ENCODE peak calls at places on chromosome 4, in four cellular contexts. M, O, T and C are unnamed samples.
A peak's percentile ranks its signal among the peaks of the same experiment; 100 is the strongest.

GRCh38 chr4:65521666-65522065 is 148.6 kb downstream of the EPHA5 start:
- DNase-seq in T (no peak), O (peak; percentile 42), M (no peak), C (no peak)

GRCh38 chr4:3851211-3851610 is 85.0 kb downstream of the ADRA2C start:
- DNase-seq in T (no peak), M (peak; percentile 5), O (no peak), C (no peak)

GRCh38 chr4:80268081-80268823 is 1.8 kb downstream of the FGF5 start:
- DNase-seq in T (no peak), O (no peak), M (no peak), C (no peak)

GRCh38 chr4:8643986-8644385 is 51.4 kb downstream of the CPZ start:
- DNase-seq in T (no peak), M (no peak), O (no peak), C (no peak)

GRCh38 chr4:110878413-110878812 is 255.5 kb upstream of the PITX2 start:
- DNase-seq in O (no peak), T (no peak), M (no peak), C (no peak)

GRCh38 chr4:121228851-121229250 is 64.7 kb upstream of the TNIP3 start:
- DNase-seq in M (no peak), O (no peak), T (no peak), C (no peak)

GRCh38 chr4:167234388-167234881 is at the start of gene SPOCK3:
- DNase-seq in M (peak; percentile 49), O (peak; percentile 41), T (no peak), C (peak; percentile 1)

GRCh38 chr4:62399242-62399641 is 1199.1 kb downstream of the ADGRL3 start:
- DNase-seq in M (no peak), O (no peak), T (no peak), C (no peak)